ENCODE peak calls at places on chromosomes 13 and 19, in five cellular contexts. G is tibial nerve, E is breast epithelium, C is endothelial cell of umbilical vein, W is heart left ventricle. B is an unnamed sample.

GRCh38 chr13:107545946-107546502 is 669.3 kb downstream of the LIG4 start:
- DNase-seq in G (no peak), W (no peak), E (no peak), C (no peak), B (no peak)

GRCh38 chr13:30808600-30808999 is 73.3 kb downstream of the ALOX5AP start:
- DNase-seq in C (no peak), E (no peak), W (no peak), G (no peak), B (no peak)

GRCh38 chr13:101529419-101529818 is 76.9 kb downstream of the ITGBL1 start:
- DNase-seq in E (peak; percentile 37), W (no peak), C (no peak), G (no peak), B (no peak)

GRCh38 chr19:13765395-13766094 is 1.2 kb downstream of the MRI1 start:
- DNase-seq in W (no peak), E (no peak), G (no peak), C (no peak), B (no peak)

GRCh38 chr19:18562086-18562485 is 4.4 kb downstream of the KXD1 start:
- DNase-seq in W (peak; percentile 64), C (peak; percentile 91), E (peak; percentile 34), G (no peak), B (no peak)

GRCh38 chr19:3873151-3873550 is 4.3 kb upstream of the ZFR2 start:
- DNase-seq in G (no peak), C (no peak), E (no peak), W (no peak), B (no peak)

GRCh38 chr13:57698851-57699250 is 67.3 kb downstream of the PCDH17 start:
- DNase-seq in C (no peak), G (no peak), E (no peak), W (no peak), B (no peak)

GRCh38 chr19:44757735-44758505 is 9.4 kb downstream of the BCL3 start:
- DNase-seq in G (peak; percentile 69), W (peak; percentile 85), C (peak; percentile 53), E (no peak), B (no peak)

GRCh38 chr13:93951153-93951552 is 528.3 kb downstream of the DCT start:
- DNase-seq in E (no peak), W (no peak), C (no peak), G (no peak), B (no peak)

GRCh38 chr13:97727991-97728390 is 225.5 kb upstream of the IPO5 start:
- DNase-seq in E (no peak), C (no peak), W (no peak), G (no peak), B (no peak)

GRCh38 chr13:30346159-30346788 is 38.9 kb upstream of the KATNAL1 start:
- DNase-seq in E (peak; percentile 44), G (no peak), C (no peak), W (no peak), B (no peak)

GRCh38 chr13:95641961-95642621 is 2.4 kb downstream of the DZIP1 start:
- DNase-seq in W (peak; percentile 30), E (no peak), G (no peak), C (peak; percentile 52), B (no peak)

GRCh38 chr19:48752511-48753365 is at the start of gene FUT1:
- DNase-seq in G (no peak), E (peak; percentile 88), C (no peak), W (peak; percentile 85), B (peak; percentile 82)

GRCh38 chr19:48751835-48752510 is 468 bp downstream of the FUT1 start:
- DNase-seq in C (peak; percentile 45), G (no peak), E (no peak), W (no peak), B (no peak)

GRCh38 chr19:48750351-48750750 is 2.1 kb downstream of the FUT1 start:
- DNase-seq in G (no peak), C (no peak), E (no peak), W (no peak), B (no peak)

GRCh38 chr19:48749571-48750198 is 2.8 kb downstream of the FUT1 start:
- DNase-seq in C (no peak), E (no peak), G (no peak), W (no peak), B (no peak)

DNA sequence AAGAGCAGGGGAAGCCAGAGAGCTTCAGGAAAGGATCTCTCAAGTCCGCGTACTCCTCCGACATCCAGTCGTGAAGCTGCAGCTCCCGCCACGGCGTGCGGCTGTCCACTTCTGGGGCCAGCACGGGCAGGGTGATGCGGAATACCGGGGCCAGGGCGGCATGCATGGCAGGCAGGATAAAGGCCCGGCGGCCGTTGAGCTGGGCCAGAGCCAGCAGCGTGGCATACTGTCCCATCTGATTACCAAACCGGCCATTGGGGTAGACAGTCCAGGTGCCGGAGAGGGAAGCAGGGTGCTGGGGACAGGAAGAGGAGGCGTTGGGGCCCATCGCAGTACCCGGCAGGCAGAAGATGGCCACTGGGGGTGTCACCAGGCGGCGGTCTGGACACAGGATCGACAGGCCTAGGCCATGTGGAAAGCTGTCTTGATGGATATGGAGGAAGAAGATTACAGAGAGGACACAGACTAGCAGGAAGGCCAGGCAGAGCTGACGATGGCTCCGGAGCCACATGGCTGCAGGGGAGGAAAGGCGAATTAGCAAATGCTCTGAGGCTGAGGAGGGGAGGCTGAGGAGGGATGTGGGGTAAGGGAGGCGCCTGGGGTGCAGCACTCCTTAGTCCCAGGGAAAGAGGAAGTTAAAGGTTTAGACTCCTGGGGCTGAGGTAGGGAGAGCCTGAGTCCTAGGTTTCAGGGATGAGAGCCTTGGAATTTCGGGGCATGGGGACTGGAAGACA is 1.5 kb downstream of the FUT1 start:
- DNase-seq in G (no peak), E (no peak), C (no peak), W (no peak), B (no peak)
- TF ChIP-seq POLR2A in G (no peak), E (no peak), C (no peak), W (no peak), B (no peak)

GRCh38 chr19:16252459-16253205 is 54.9 kb downstream of the AP1M1 start:
- DNase-seq in E (no peak), W (peak; percentile 57), G (no peak), C (no peak), B (no peak)

GRCh38 chr19:16248380-16249023 is 50.8 kb downstream of the AP1M1 start:
- DNase-seq in W (no peak), E (no peak), G (no peak), C (no peak), B (no peak)

GRCh38 chr19:16244091-16244490 is 46.4 kb downstream of the AP1M1 start:
- DNase-seq in G (no peak), W (no peak), C (no peak), E (no peak), B (no peak)

GRCh38 chr19:16249826-16250434 is 52.2 kb downstream of the AP1M1 start:
- DNase-seq in W (no peak), G (no peak), C (no peak), E (no peak), B (no peak)

DNA sequence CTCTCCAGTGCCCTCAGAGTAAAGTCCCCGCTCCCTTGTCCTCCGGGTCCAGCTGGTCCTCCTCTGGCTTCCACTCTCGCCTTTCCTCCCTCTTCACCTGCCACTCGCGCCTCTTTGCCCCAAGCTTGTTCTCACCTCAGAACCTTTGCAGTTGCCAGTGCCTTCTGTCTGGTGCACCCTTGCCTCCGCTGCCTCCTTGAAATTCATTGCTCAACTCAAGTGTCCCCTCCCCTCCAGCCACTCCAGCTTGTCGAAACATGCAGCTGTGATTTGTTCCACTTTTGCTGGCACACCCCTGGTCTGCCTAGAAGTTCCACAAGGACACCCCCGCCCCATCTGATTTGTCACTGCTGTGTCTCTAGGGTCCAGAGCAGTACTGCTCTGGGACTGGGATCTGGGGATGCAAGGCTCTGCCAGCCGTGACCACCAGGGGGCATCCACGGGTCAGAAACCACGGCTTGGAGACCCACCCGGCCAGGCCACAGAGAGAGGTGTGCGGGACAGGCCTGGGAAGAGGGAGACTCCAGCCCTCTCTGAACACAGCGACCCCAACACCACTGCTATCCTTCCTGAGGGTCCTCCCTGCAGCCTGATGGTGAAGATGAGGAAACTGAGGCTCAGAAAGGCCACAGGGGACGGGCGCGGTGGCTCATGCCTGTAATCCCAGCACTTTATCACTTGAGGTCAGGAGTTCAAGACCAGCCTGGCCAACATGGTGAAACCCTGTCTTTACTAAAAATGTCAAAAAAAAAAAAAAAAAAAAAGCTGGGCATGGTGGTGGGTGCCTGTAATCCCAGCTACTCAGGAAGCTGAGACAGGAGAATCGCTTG is 49.9 kb downstream of the AP1M1 start:
- DNase-seq in E (peak; percentile 73), W (peak; percentile 84), G (peak; percentile 79), C (peak; percentile 78), B (peak; percentile 90)
- TF ChIP-seq POLR2A in E (no peak), W (no peak), G (no peak), C (no peak), B (no peak)

GRCh38 chr19:47740866-47741519 is 4.4 kb upstream of the NOP53 start:
- DNase-seq in W (no peak), E (no peak), C (no peak), G (no peak), B (no peak)

GRCh38 chr19:47741544-47742125 is 3.7 kb upstream of the NOP53 start:
- DNase-seq in G (no peak), C (peak; percentile 20), E (no peak), W (no peak), B (no peak)

GRCh38 chr19:47742636-47743035 is 2.7 kb upstream of the NOP53 start:
- DNase-seq in C (no peak), G (no peak), E (peak; percentile 33), W (peak; percentile 40), B (no peak)

GRCh38 chr19:47749326-47749725 is 4.0 kb downstream of the NOP53 start:
- DNase-seq in W (no peak), C (no peak), E (no peak), G (no peak), B (no peak)

DNA sequence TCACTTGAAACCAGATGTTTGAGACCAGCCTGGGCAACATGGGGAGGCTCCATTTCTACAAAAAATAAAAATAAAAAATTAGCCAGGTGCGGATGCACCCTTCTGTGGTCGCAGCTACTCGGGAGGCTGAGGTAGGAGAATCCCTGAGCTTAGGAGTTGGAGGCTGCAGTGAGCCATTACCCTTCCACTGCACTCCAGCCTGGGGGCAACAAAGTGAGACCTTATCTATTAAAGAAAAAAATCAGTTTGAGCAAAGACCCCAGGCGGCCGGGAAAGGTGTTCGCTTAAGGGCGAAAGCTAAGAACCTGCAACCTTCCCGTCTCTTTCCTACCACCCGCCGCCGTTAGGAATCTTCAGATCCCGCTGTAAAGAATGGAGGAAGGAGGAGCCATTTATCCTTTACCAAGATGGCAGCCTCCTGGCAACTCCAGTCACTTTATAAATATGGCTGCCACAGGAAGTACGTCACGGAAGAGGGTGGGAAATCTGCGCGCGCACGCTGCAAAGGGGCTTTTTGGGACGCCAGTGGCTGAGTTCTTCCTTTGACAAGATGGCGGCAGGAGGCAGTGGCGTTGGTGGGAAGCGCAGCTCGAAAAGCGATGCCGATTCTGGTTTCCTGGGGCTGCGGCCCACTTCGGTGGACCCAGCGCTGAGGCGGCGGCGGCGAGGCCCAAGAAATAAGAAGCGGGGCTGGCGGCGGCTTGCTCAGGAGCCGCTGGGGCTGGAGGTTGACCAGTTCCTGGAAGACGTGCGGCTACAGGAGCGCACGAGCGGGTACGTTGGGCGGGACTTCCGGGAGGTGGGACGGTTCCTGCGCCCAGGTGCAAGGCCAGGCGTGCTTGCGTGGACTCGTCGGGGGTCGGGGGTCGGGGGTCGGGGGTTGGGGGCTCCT is at the start of gene NOP53:
- DNase-seq in G (peak; percentile 96), C (peak; percentile 98), W (peak; percentile 96), E (peak; percentile 98), B (peak; percentile 78)
- TF ChIP-seq POLR2A in G (peak; percentile 88), C (peak; percentile 85), W (peak; percentile 72), E (peak; percentile 76), B (peak; percentile 34)

DNA sequence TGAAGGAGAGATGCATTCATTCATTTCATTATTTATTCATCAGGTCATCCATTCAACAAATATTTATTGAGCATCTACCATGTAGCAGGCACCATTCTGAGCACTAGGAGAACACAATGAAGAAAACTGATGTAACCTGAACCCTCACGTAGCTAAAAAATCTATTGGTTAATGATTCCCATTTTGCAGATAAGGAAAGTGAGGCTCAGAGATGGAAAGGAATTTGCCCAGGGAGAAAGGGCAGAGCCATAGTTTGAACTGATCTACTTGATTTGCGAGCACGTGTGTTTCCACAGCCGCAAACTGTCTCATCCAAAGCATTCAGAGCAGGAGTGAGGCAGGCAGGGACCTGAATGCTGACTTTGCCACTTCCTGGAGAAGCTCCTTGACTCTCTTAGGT is 2.7 kb downstream of the KLK8 start:
- DNase-seq in G (no peak), E (no peak), C (no peak), W (no peak), B (no peak)
- TF ChIP-seq POLR2A in G (no peak), E (no peak), C (no peak), W (no peak), B (no peak)